ENCODE peak calls at places on chromosomes 12 and 14, in ten cellular contexts. One of them, this sample, is unnamed.

GRCh38 chr12:113135178-113136127 is at the start of gene RASAL1:
- DNase-seq in PC-9: peak; percentile 97
- DNase-seq in cardiac muscle cell: no peak
- DNase-seq in uterus: no peak
- DNase-seq in HCT116: peak; percentile 75
- DNase-seq in stomach: peak; percentile 79
- DNase-seq in heart left ventricle: no peak
- DNase-seq in transverse colon: peak; percentile 88
- DNase-seq in ovary: no peak
- DNase-seq in tibial artery: no peak
- DNase-seq in this sample: no peak

GRCh38 chr12:125203145-125203765 is 138.0 kb downstream of the AACS start:
- DNase-seq in cardiac muscle cell: no peak
- DNase-seq in stomach: no peak
- DNase-seq in HCT116: no peak
- DNase-seq in uterus: no peak
- DNase-seq in heart left ventricle: no peak
- DNase-seq in transverse colon: no peak
- DNase-seq in PC-9: no peak
- DNase-seq in ovary: no peak
- DNase-seq in tibial artery: no peak
- DNase-seq in this sample: no peak

GRCh38 chr12:6462234-6462995 is 8.1 kb downstream of the VAMP1 start:
- DNase-seq in tibial artery: no peak
- DNase-seq in transverse colon: no peak
- DNase-seq in cardiac muscle cell: no peak
- DNase-seq in PC-9: no peak
- DNase-seq in uterus: no peak
- DNase-seq in ovary: no peak
- DNase-seq in stomach: no peak
- DNase-seq in HCT116: no peak
- DNase-seq in heart left ventricle: no peak
- DNase-seq in this sample: no peak

GRCh38 chr14:72651081-72651480 is 242.8 kb downstream of the DPF3 start:
- DNase-seq in heart left ventricle: no peak
- DNase-seq in tibial artery: no peak
- DNase-seq in transverse colon: no peak
- DNase-seq in ovary: peak; percentile 66
- DNase-seq in stomach: no peak
- DNase-seq in PC-9: no peak
- DNase-seq in HCT116: no peak
- DNase-seq in uterus: no peak
- DNase-seq in cardiac muscle cell: peak; percentile 56
- DNase-seq in this sample: peak; percentile 66

GRCh38 chr12:8953773-8954402 is 4.4 kb upstream of the M6PR start:
- DNase-seq in stomach: no peak
- DNase-seq in heart left ventricle: no peak
- DNase-seq in tibial artery: no peak
- DNase-seq in uterus: no peak
- DNase-seq in transverse colon: peak; percentile 25
- DNase-seq in PC-9: no peak
- DNase-seq in ovary: no peak
- DNase-seq in cardiac muscle cell: no peak
- DNase-seq in HCT116: no peak
- DNase-seq in this sample: no peak

GRCh38 chr12:104569348-104570173 is 112.8 kb downstream of the CHST11 start:
- DNase-seq in heart left ventricle: no peak
- DNase-seq in stomach: peak; percentile 31
- DNase-seq in transverse colon: peak; percentile 59
- DNase-seq in cardiac muscle cell: peak; percentile 64
- DNase-seq in PC-9: no peak
- DNase-seq in uterus: no peak
- DNase-seq in ovary: no peak
- DNase-seq in tibial artery: no peak
- DNase-seq in HCT116: no peak
- DNase-seq in this sample: no peak

GRCh38 chr12:107130830-107131760 is 37.7 kb upstream of the CRY1 start:
- DNase-seq in stomach: no peak
- DNase-seq in ovary: no peak
- DNase-seq in PC-9: no peak
- DNase-seq in uterus: no peak
- DNase-seq in transverse colon: no peak
- DNase-seq in HCT116: no peak
- DNase-seq in cardiac muscle cell: no peak
- DNase-seq in heart left ventricle: no peak
- DNase-seq in tibial artery: no peak
- DNase-seq in this sample: no peak

GRCh38 chr12:9071976-9072375 is 43.7 kb downstream of the A2M start:
- DNase-seq in tibial artery: no peak
- DNase-seq in PC-9: no peak
- DNase-seq in uterus: no peak
- DNase-seq in stomach: no peak
- DNase-seq in transverse colon: no peak
- DNase-seq in cardiac muscle cell: no peak
- DNase-seq in heart left ventricle: no peak
- DNase-seq in HCT116: no peak
- DNase-seq in ovary: no peak
- DNase-seq in this sample: no peak

GRCh38 chr14:77459072-77459723 is 1.3 kb downstream of the AHSA1 start:
- DNase-seq in transverse colon: peak; percentile 73
- DNase-seq in PC-9: peak; percentile 66
- DNase-seq in heart left ventricle: peak; percentile 48
- DNase-seq in ovary: peak; percentile 48
- DNase-seq in uterus: no peak
- DNase-seq in HCT116: peak; percentile 65
- DNase-seq in cardiac muscle cell: peak; percentile 82
- DNase-seq in tibial artery: no peak
- DNase-seq in stomach: peak; percentile 66
- DNase-seq in this sample: peak; percentile 81

GRCh38 chr12:29796823-29797263 is 13.1 kb upstream of the TMTC1 start:
- DNase-seq in cardiac muscle cell: peak; percentile 90
- DNase-seq in ovary: no peak
- DNase-seq in heart left ventricle: peak; percentile 31
- DNase-seq in stomach: no peak
- DNase-seq in transverse colon: peak; percentile 9
- DNase-seq in PC-9: no peak
- DNase-seq in tibial artery: peak; percentile 74
- DNase-seq in uterus: peak; percentile 23
- DNase-seq in HCT116: peak; percentile 29
- DNase-seq in this sample: peak; percentile 92

GRCh38 chr14:34498684-34499412 is 36.8 kb upstream of the SPTSSA start:
- DNase-seq in cardiac muscle cell: peak; percentile 34
- DNase-seq in uterus: no peak
- DNase-seq in heart left ventricle: no peak
- DNase-seq in ovary: no peak
- DNase-seq in stomach: peak; percentile 53
- DNase-seq in transverse colon: peak; percentile 53
- DNase-seq in HCT116: peak; percentile 40
- DNase-seq in PC-9: peak; percentile 40
- DNase-seq in tibial artery: no peak
- DNase-seq in this sample: peak; percentile 44
- TF ChIP-seq CTCF in cardiac muscle cell: peak; percentile 27
- TF ChIP-seq CTCF in uterus: peak; percentile 38
- TF ChIP-seq CTCF in heart left ventricle: peak; percentile 24
- TF ChIP-seq CTCF in ovary: no peak
- TF ChIP-seq CTCF in stomach: peak; percentile 37
- TF ChIP-seq CTCF in transverse colon: peak; percentile 83
- TF ChIP-seq CTCF in HCT116: peak; percentile 75
- TF ChIP-seq CTCF in PC-9: peak; percentile 70
- TF ChIP-seq CTCF in tibial artery: no peak
- TF ChIP-seq CTCF in this sample: peak; percentile 47

DNA sequence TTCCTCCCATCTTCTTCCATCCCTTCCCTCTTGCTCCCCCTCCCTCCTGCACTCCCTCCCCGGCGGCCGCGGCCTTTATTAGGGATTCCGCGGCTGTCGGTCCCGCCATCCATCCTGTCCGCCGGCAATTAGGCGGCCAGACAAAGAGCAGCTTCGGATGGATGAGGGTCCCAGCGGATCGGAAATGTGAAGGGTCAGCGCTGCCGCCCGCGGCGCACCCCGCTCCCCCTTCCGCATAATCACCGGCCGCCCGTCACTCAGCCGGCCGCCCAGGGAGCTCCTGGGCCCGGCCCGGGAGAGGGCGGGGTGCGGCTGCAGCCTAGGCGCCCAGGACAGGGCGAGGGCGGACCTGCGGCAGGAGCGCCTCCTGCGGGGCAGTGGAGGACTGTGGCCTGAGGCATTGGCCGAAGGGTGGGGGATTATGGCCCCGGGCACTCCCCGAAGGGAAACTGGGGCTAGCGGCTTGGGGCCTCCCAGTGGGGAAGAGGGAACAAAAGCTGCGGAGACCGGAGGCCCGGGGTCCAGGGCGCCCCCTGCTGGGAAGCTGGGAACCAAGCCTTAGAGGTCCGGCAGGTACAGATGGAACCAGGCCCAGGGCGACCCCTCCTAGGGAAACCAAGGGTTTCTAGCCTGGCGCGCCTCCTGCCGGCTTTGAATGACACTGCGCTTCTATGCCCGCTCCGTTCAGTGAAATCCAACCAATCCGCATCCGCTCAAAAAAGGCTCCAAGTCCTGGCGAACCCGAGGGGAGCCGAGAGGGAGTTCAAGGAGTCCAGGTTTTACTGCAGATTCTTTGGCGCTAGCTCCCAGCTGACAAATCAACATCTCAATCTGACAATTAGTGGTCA is 4.4 kb upstream of the DNAJC22 start:
- DNase-seq in stomach: peak; percentile 75
- DNase-seq in tibial artery: peak; percentile 83
- DNase-seq in ovary: peak; percentile 85
- DNase-seq in HCT116: peak; percentile 79
- DNase-seq in uterus: peak; percentile 73
- DNase-seq in transverse colon: peak; percentile 88
- DNase-seq in cardiac muscle cell: peak; percentile 82
- DNase-seq in heart left ventricle: peak; percentile 71
- DNase-seq in PC-9: peak; percentile 74
- DNase-seq in this sample: peak; percentile 68
- H3K4me3 ChIP-seq in stomach: peak overlapping the region; percentile 49
- H3K4me3 ChIP-seq in tibial artery: peak overlapping the region; percentile 39
- H3K4me3 ChIP-seq in ovary: peak overlapping the region; percentile 48
- H3K4me3 ChIP-seq in HCT116: peak overlapping the region; percentile 35
- H3K4me3 ChIP-seq in uterus: peak overlapping the region; percentile 23
- H3K4me3 ChIP-seq in transverse colon: peak overlapping the region; percentile 34
- H3K4me3 ChIP-seq in cardiac muscle cell: peak overlapping the region; percentile 26
- H3K4me3 ChIP-seq in heart left ventricle: peak overlapping the region; percentile 53
- H3K4me3 ChIP-seq in PC-9: no peak overlapping the region
- H3K4me3 ChIP-seq in this sample: peak overlapping the region; percentile 31

GRCh38 chr12:52602552-52602951 is 1.3 kb upstream of the KRT72 start:
- DNase-seq in tibial artery: no peak
- DNase-seq in stomach: no peak
- DNase-seq in transverse colon: no peak
- DNase-seq in uterus: no peak
- DNase-seq in PC-9: no peak
- DNase-seq in cardiac muscle cell: no peak
- DNase-seq in HCT116: no peak
- DNase-seq in heart left ventricle: no peak
- DNase-seq in ovary: no peak
- DNase-seq in this sample: no peak

GRCh38 chr12:52600071-52600470 is 1.2 kb downstream of the KRT72 start:
- DNase-seq in transverse colon: no peak
- DNase-seq in uterus: no peak
- DNase-seq in HCT116: no peak
- DNase-seq in heart left ventricle: no peak
- DNase-seq in tibial artery: no peak
- DNase-seq in cardiac muscle cell: no peak
- DNase-seq in stomach: no peak
- DNase-seq in PC-9: no peak
- DNase-seq in ovary: no peak
- DNase-seq in this sample: no peak

GRCh38 chr12:52601671-52602070 is 408 bp upstream of the KRT72 start:
- DNase-seq in uterus: no peak
- DNase-seq in stomach: no peak
- DNase-seq in HCT116: no peak
- DNase-seq in cardiac muscle cell: no peak
- DNase-seq in tibial artery: no peak
- DNase-seq in heart left ventricle: no peak
- DNase-seq in transverse colon: no peak
- DNase-seq in ovary: no peak
- DNase-seq in PC-9: no peak
- DNase-seq in this sample: no peak

GRCh38 chr12:52600475-52600874 is 788 bp downstream of the KRT72 start:
- DNase-seq in transverse colon: no peak
- DNase-seq in tibial artery: no peak
- DNase-seq in HCT116: no peak
- DNase-seq in ovary: no peak
- DNase-seq in stomach: no peak
- DNase-seq in uterus: no peak
- DNase-seq in PC-9: no peak
- DNase-seq in cardiac muscle cell: no peak
- DNase-seq in heart left ventricle: no peak
- DNase-seq in this sample: no peak

GRCh38 chr12:52600941-52601481 is at the start of gene KRT72:
- DNase-seq in transverse colon: no peak
- DNase-seq in tibial artery: no peak
- DNase-seq in cardiac muscle cell: no peak
- DNase-seq in heart left ventricle: no peak
- DNase-seq in ovary: no peak
- DNase-seq in PC-9: no peak
- DNase-seq in uterus: no peak
- DNase-seq in HCT116: no peak
- DNase-seq in stomach: no peak
- DNase-seq in this sample: no peak
- TF ChIP-seq CTCF in transverse colon: no peak
- TF ChIP-seq CTCF in tibial artery: no peak
- TF ChIP-seq CTCF in cardiac muscle cell: no peak
- TF ChIP-seq CTCF in heart left ventricle: no peak
- TF ChIP-seq CTCF in ovary: no peak
- TF ChIP-seq CTCF in PC-9: no peak
- TF ChIP-seq CTCF in uterus: no peak
- TF ChIP-seq CTCF in HCT116: no peak
- TF ChIP-seq CTCF in stomach: no peak
- TF ChIP-seq CTCF in this sample: no peak

GRCh38 chr14:101758913-101759593 is 2.5 kb upstream of the PPP2R5C start:
- DNase-seq in tibial artery: no peak
- DNase-seq in heart left ventricle: no peak
- DNase-seq in PC-9: no peak
- DNase-seq in stomach: no peak
- DNase-seq in ovary: no peak
- DNase-seq in HCT116: no peak
- DNase-seq in cardiac muscle cell: no peak
- DNase-seq in transverse colon: no peak
- DNase-seq in uterus: no peak
- DNase-seq in this sample: no peak

GRCh38 chr14:101761881-101762529 is 496 bp downstream of the PPP2R5C start:
- DNase-seq in tibial artery: peak; percentile 72
- DNase-seq in HCT116: no peak
- DNase-seq in cardiac muscle cell: peak; percentile 22
- DNase-seq in ovary: peak; percentile 78
- DNase-seq in PC-9: peak; percentile 57
- DNase-seq in heart left ventricle: peak; percentile 48
- DNase-seq in transverse colon: peak; percentile 59
- DNase-seq in stomach: peak; percentile 54
- DNase-seq in uterus: peak; percentile 40
- DNase-seq in this sample: no peak

GRCh38 chr14:101762530-101763101 is 1.1 kb downstream of the PPP2R5C start:
- DNase-seq in tibial artery: no peak
- DNase-seq in HCT116: no peak
- DNase-seq in ovary: no peak
- DNase-seq in uterus: no peak
- DNase-seq in heart left ventricle: no peak
- DNase-seq in PC-9: no peak
- DNase-seq in stomach: no peak
- DNase-seq in transverse colon: no peak
- DNase-seq in cardiac muscle cell: no peak
- DNase-seq in this sample: no peak

GRCh38 chr14:101761032-101761880 is at the start of gene PPP2R5C:
- DNase-seq in PC-9: peak; percentile 96
- DNase-seq in cardiac muscle cell: peak; percentile 96
- DNase-seq in tibial artery: peak; percentile 97
- DNase-seq in heart left ventricle: peak; percentile 94
- DNase-seq in transverse colon: peak; percentile 94
- DNase-seq in uterus: peak; percentile 89
- DNase-seq in stomach: peak; percentile 93
- DNase-seq in ovary: peak; percentile 94
- DNase-seq in HCT116: peak; percentile 62
- DNase-seq in this sample: peak; percentile 86

GRCh38 chr14:101760138-101761011 is 1.1 kb upstream of the PPP2R5C start:
- DNase-seq in HCT116: peak; percentile 94
- DNase-seq in stomach: peak; percentile 98
- DNase-seq in cardiac muscle cell: peak; percentile 99
- DNase-seq in tibial artery: peak; percentile 99
- DNase-seq in uterus: peak; percentile 99
- DNase-seq in ovary: peak; percentile 99
- DNase-seq in PC-9: peak; percentile 99
- DNase-seq in transverse colon: peak; percentile 99
- DNase-seq in heart left ventricle: peak; percentile 99
- DNase-seq in this sample: peak; percentile 99
- H3K4me3 ChIP-seq in HCT116: peak overlapping the region; percentile 13
- H3K4me3 ChIP-seq in stomach: peak overlapping the region; percentile 97
- H3K4me3 ChIP-seq in cardiac muscle cell: peak overlapping the region; percentile 55
- H3K4me3 ChIP-seq in tibial artery: peak overlapping the region; percentile 82
- H3K4me3 ChIP-seq in uterus: peak overlapping the region; percentile 98
- H3K4me3 ChIP-seq in ovary: peak overlapping the region; percentile 86
- H3K4me3 ChIP-seq in PC-9: peak overlapping the region; percentile 42
- H3K4me3 ChIP-seq in transverse colon: peak overlapping the region; percentile 46
- H3K4me3 ChIP-seq in heart left ventricle: peak overlapping the region; percentile 97
- H3K4me3 ChIP-seq in this sample: peak overlapping the region; percentile 81